ENCODE peak calls at places on chromosomes 4 and X, in ten cellular contexts. One of them, this sample, is unnamed.
A peak's percentile ranks its signal among the peaks of the same experiment; 100 is the strongest.

GRCh38 chr4:107835409-107835808 is 10.7 kb downstream of the SGMS2 start:
- DNase-seq in tibial nerve: no peak
- DNase-seq in suprapubic skin: no peak
- DNase-seq in prostate gland: no peak
- DNase-seq in right lobe of liver: no peak
- DNase-seq in IMR-90: peak; percentile 62
- DNase-seq in testis: no peak
- DNase-seq in GM12878: no peak
- DNase-seq in esophagus muscularis mucosa: no peak
- DNase-seq in transverse colon: no peak
- DNase-seq in this sample: no peak

GRCh38 chr4:7332216-7333023 is 102.3 kb downstream of the PSAPL1 start:
- DNase-seq in tibial nerve: peak; percentile 70
- DNase-seq in IMR-90: peak; percentile 71
- DNase-seq in suprapubic skin: no peak
- DNase-seq in esophagus muscularis mucosa: no peak
- DNase-seq in transverse colon: peak; percentile 27
- DNase-seq in GM12878: no peak
- DNase-seq in prostate gland: no peak
- DNase-seq in right lobe of liver: no peak
- DNase-seq in testis: peak; percentile 89
- DNase-seq in this sample: peak; percentile 31

GRCh38 chr4:53490965-53491622 is 100.2 kb downstream of the LNX1 start:
- DNase-seq in esophagus muscularis mucosa: no peak
- DNase-seq in transverse colon: peak; percentile 30
- DNase-seq in testis: peak; percentile 61
- DNase-seq in tibial nerve: peak; percentile 74
- DNase-seq in right lobe of liver: no peak
- DNase-seq in GM12878: no peak
- DNase-seq in prostate gland: no peak
- DNase-seq in suprapubic skin: no peak
- DNase-seq in IMR-90: peak; percentile 93
- DNase-seq in this sample: peak; percentile 57

GRCh38 chrX:11770320-11770719 is 12.3 kb downstream of the MSL3 start:
- DNase-seq in prostate gland: peak; percentile 14
- DNase-seq in tibial nerve: no peak
- DNase-seq in suprapubic skin: no peak
- DNase-seq in transverse colon: peak; percentile 28
- DNase-seq in testis: peak; percentile 34
- DNase-seq in esophagus muscularis mucosa: no peak
- DNase-seq in GM12878: peak; percentile 68
- DNase-seq in IMR-90: peak; percentile 63
- DNase-seq in right lobe of liver: no peak
- DNase-seq in this sample: peak; percentile 38

GRCh38 chr4:39834269-39834668 is 136.3 kb downstream of the UBE2K start:
- DNase-seq in testis: no peak
- DNase-seq in GM12878: no peak
- DNase-seq in suprapubic skin: no peak
- DNase-seq in tibial nerve: no peak
- DNase-seq in transverse colon: no peak
- DNase-seq in IMR-90: no peak
- DNase-seq in esophagus muscularis mucosa: no peak
- DNase-seq in prostate gland: no peak
- DNase-seq in right lobe of liver: no peak
- DNase-seq in this sample: no peak

GRCh38 chr4:74534121-74534520 is 89.2 kb downstream of the AREG start:
- DNase-seq in transverse colon: no peak
- DNase-seq in esophagus muscularis mucosa: no peak
- DNase-seq in right lobe of liver: no peak
- DNase-seq in prostate gland: no peak
- DNase-seq in testis: no peak
- DNase-seq in suprapubic skin: no peak
- DNase-seq in IMR-90: no peak
- DNase-seq in GM12878: no peak
- DNase-seq in tibial nerve: no peak
- DNase-seq in this sample: no peak

GRCh38 chr4:150123982-150124670 is 45.9 kb downstream of the DCLK2 start:
- DNase-seq in suprapubic skin: no peak
- DNase-seq in prostate gland: no peak
- DNase-seq in GM12878: no peak
- DNase-seq in right lobe of liver: no peak
- DNase-seq in transverse colon: no peak
- DNase-seq in IMR-90: no peak
- DNase-seq in esophagus muscularis mucosa: no peak
- DNase-seq in tibial nerve: no peak
- DNase-seq in testis: no peak
- DNase-seq in this sample: no peak

GRCh38 chrX:23902419-23902818 is 5.3 kb downstream of the APOO start:
- DNase-seq in esophagus muscularis mucosa: no peak
- DNase-seq in transverse colon: no peak
- DNase-seq in right lobe of liver: no peak
- DNase-seq in tibial nerve: no peak
- DNase-seq in IMR-90: peak; percentile 73
- DNase-seq in testis: no peak
- DNase-seq in prostate gland: peak; percentile 22
- DNase-seq in suprapubic skin: no peak
- DNase-seq in GM12878: no peak
- DNase-seq in this sample: no peak

GRCh38 chr4:105471566-105472176 is 2.2 kb downstream of the PPA2 start:
- DNase-seq in prostate gland: peak; percentile 79
- DNase-seq in transverse colon: peak; percentile 78
- DNase-seq in tibial nerve: peak; percentile 86
- DNase-seq in right lobe of liver: peak; percentile 43
- DNase-seq in GM12878: peak; percentile 66
- DNase-seq in esophagus muscularis mucosa: peak; percentile 93
- DNase-seq in IMR-90: peak; percentile 79
- DNase-seq in suprapubic skin: peak; percentile 82
- DNase-seq in testis: peak; percentile 77
- DNase-seq in this sample: peak; percentile 81

GRCh38 chr4:3770323-3771166 is 4.4 kb downstream of the ADRA2C start:
- DNase-seq in tibial nerve: no peak
- DNase-seq in transverse colon: no peak
- DNase-seq in esophagus muscularis mucosa: no peak
- DNase-seq in testis: no peak
- DNase-seq in IMR-90: no peak
- DNase-seq in GM12878: no peak
- DNase-seq in right lobe of liver: no peak
- DNase-seq in suprapubic skin: no peak
- DNase-seq in prostate gland: no peak
- DNase-seq in this sample: no peak

GRCh38 chr4:3767569-3768288 is 1.5 kb downstream of the ADRA2C start:
- DNase-seq in IMR-90: no peak
- DNase-seq in suprapubic skin: no peak
- DNase-seq in transverse colon: peak; percentile 15
- DNase-seq in testis: peak; percentile 27
- DNase-seq in right lobe of liver: peak; percentile 45
- DNase-seq in GM12878: no peak
- DNase-seq in prostate gland: no peak
- DNase-seq in tibial nerve: no peak
- DNase-seq in esophagus muscularis mucosa: no peak
- DNase-seq in this sample: no peak

GRCh38 chr4:3766791-3767561 is 791 bp downstream of the ADRA2C start:
- DNase-seq in right lobe of liver: no peak
- DNase-seq in transverse colon: no peak
- DNase-seq in tibial nerve: no peak
- DNase-seq in suprapubic skin: no peak
- DNase-seq in IMR-90: no peak
- DNase-seq in esophagus muscularis mucosa: no peak
- DNase-seq in testis: peak; percentile 63
- DNase-seq in prostate gland: no peak
- DNase-seq in GM12878: no peak
- DNase-seq in this sample: no peak

GRCh38 chr4:3769642-3770184 is 3.5 kb downstream of the ADRA2C start:
- DNase-seq in tibial nerve: no peak
- DNase-seq in esophagus muscularis mucosa: no peak
- DNase-seq in IMR-90: no peak
- DNase-seq in right lobe of liver: no peak
- DNase-seq in prostate gland: no peak
- DNase-seq in suprapubic skin: no peak
- DNase-seq in testis: no peak
- DNase-seq in transverse colon: no peak
- DNase-seq in GM12878: no peak
- DNase-seq in this sample: no peak

GRCh38 chr4:3768842-3769641 is 2.9 kb downstream of the ADRA2C start:
- DNase-seq in IMR-90: no peak
- DNase-seq in prostate gland: no peak
- DNase-seq in testis: no peak
- DNase-seq in esophagus muscularis mucosa: no peak
- DNase-seq in GM12878: no peak
- DNase-seq in suprapubic skin: no peak
- DNase-seq in tibial nerve: no peak
- DNase-seq in transverse colon: no peak
- DNase-seq in right lobe of liver: no peak
- DNase-seq in this sample: no peak
- H3K27me3 ChIP-seq in IMR-90: peaks cover 77% of the 10 kb centered on the region
- H3K27me3 ChIP-seq in prostate gland: peaks cover 6% of the 10 kb centered on the region
- H3K27me3 ChIP-seq in testis: no peaks in the 10 kb centered on the region
- H3K27me3 ChIP-seq in esophagus muscularis mucosa: peaks cover 91% of the 10 kb centered on the region
- H3K27me3 ChIP-seq in GM12878: no peaks in the 10 kb centered on the region
- H3K27me3 ChIP-seq in suprapubic skin: peaks cover 76% of the 10 kb centered on the region
- H3K27me3 ChIP-seq in tibial nerve: peaks cover 26% of the 10 kb centered on the region
- H3K27me3 ChIP-seq in transverse colon: peaks cover 66% of the 10 kb centered on the region
- H3K27me3 ChIP-seq in right lobe of liver: no peaks in the 10 kb centered on the region
- H3K27me3 ChIP-seq in this sample: no peaks in the 10 kb centered on the region

GRCh38 chrX:15675490-15675921 is 10.9 kb upstream of the CLTRN start:
- DNase-seq in prostate gland: peak; percentile 68
- DNase-seq in testis: peak; percentile 86
- DNase-seq in suprapubic skin: peak; percentile 82
- DNase-seq in IMR-90: no peak
- DNase-seq in tibial nerve: peak; percentile 71
- DNase-seq in GM12878: no peak
- DNase-seq in esophagus muscularis mucosa: peak; percentile 95
- DNase-seq in right lobe of liver: peak; percentile 87
- DNase-seq in transverse colon: peak; percentile 91
- DNase-seq in this sample: peak; percentile 92
- TF ChIP-seq POLR2A in prostate gland: peak; percentile 41
- TF ChIP-seq POLR2A in testis: peak; percentile 24
- TF ChIP-seq POLR2A in suprapubic skin: no peak
- TF ChIP-seq POLR2A in IMR-90: peak; percentile 25
- TF ChIP-seq POLR2A in tibial nerve: peak; percentile 47
- TF ChIP-seq POLR2A in GM12878: no peak
- TF ChIP-seq POLR2A in esophagus muscularis mucosa: no peak
- TF ChIP-seq POLR2A in right lobe of liver: no peak
- TF ChIP-seq POLR2A in transverse colon: no peak
- TF ChIP-seq POLR2A in this sample: no peak

DNA sequence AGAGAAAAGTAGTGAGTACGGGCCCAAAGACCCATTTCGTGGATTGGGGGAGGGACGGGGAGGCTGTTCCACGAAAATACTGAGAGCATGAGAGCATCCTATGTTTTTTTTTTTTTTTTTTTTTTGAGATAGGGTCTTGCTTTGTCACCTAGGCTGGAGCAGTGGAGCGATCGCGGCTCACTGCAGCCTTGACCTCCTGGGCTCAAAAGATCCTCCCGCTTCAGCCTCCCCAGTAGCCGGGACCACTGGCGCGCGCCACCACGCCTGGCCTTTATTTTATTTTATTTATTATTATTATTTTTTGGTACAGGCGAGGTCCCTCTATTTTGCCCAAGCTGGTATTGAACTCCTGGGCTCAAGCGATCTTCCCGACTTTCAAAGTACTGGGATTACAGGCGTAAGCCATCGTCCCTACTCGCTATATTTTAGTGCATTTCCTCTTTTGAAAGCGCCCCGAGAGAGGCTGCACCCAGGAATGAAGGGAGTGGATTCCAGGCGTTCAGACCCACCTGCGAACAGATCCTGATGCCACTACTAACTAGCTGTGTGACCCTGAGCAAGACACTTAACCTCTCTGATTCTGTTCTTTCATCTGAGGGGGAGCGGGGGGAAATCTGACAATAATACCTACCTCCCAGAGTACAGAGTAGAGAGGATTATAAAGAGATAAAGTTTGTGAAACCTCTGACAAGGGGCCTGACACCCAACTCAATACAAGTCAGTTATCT is 5.4 kb upstream of the MSX1 start:
- DNase-seq in suprapubic skin: no peak
- DNase-seq in transverse colon: no peak
- DNase-seq in IMR-90: no peak
- DNase-seq in right lobe of liver: no peak
- DNase-seq in esophagus muscularis mucosa: no peak
- DNase-seq in GM12878: no peak
- DNase-seq in prostate gland: no peak
- DNase-seq in tibial nerve: no peak
- DNase-seq in testis: no peak
- DNase-seq in this sample: no peak
- H3K27me3 ChIP-seq in suprapubic skin: peaks cover 96% of the 10 kb centered on the region
- H3K27me3 ChIP-seq in transverse colon: peaks cover 99% of the 10 kb centered on the region
- H3K27me3 ChIP-seq in IMR-90: peaks cover 45% of the 10 kb centered on the region
- H3K27me3 ChIP-seq in right lobe of liver: peaks cover 44% of the 10 kb centered on the region
- H3K27me3 ChIP-seq in esophagus muscularis mucosa: peaks cover 99% of the 10 kb centered on the region
- H3K27me3 ChIP-seq in GM12878: peaks cover 27% of the 10 kb centered on the region
- H3K27me3 ChIP-seq in prostate gland: peaks cover 30% of the 10 kb centered on the region
- H3K27me3 ChIP-seq in tibial nerve: peaks cover 98% of the 10 kb centered on the region
- H3K27me3 ChIP-seq in testis: peaks cover 14% of the 10 kb centered on the region
- H3K27me3 ChIP-seq in this sample: no peaks in the 10 kb centered on the region

DNA sequence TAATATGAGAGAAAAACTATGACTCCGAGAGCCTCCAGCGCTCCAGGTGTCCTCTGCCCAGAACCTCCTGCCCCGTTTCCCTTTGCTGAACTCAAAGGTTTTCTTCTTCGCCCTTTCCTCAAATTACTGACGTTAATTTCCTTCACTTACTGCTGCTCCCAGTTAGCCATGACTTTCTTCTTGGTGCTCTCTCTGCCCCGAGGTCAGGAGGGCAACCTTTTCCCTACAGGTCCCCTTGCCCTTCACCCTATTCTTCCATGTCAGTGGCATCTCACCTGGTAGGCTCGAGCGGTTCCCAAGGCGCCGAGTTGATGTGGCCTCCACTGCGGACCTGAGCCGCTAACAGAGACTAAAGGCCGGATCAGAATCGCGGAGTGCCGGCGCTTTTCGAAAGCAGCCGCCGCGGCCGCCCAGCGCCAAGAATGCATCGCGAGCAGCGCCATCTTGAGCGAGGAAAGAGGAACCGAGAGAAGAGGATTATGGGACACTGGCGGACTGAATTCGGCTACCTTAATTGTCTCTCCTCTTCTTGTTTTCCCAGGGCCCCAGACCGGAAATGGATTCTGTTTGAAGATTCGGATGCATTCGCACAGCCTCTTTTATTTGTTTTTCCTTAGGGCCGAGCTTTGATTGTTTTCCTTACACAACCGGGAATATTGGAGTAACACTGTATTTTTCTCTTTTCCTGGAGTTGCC is at the start of gene ABCB7:
- DNase-seq in esophagus muscularis mucosa: no peak
- DNase-seq in GM12878: peak; percentile 34
- DNase-seq in prostate gland: peak; percentile 70
- DNase-seq in IMR-90: peak; percentile 67
- DNase-seq in testis: peak; percentile 84
- DNase-seq in tibial nerve: peak; percentile 50
- DNase-seq in suprapubic skin: peak; percentile 74
- DNase-seq in right lobe of liver: peak; percentile 37
- DNase-seq in transverse colon: peak; percentile 68
- DNase-seq in this sample: peak; percentile 69
- TF ChIP-seq POLR2A in esophagus muscularis mucosa: no peak
- TF ChIP-seq POLR2A in GM12878: peak; percentile 84
- TF ChIP-seq POLR2A in prostate gland: no peak
- TF ChIP-seq POLR2A in IMR-90: no peak
- TF ChIP-seq POLR2A in testis: no peak
- TF ChIP-seq POLR2A in tibial nerve: no peak
- TF ChIP-seq POLR2A in suprapubic skin: no peak
- TF ChIP-seq POLR2A in right lobe of liver: peak; percentile 40
- TF ChIP-seq POLR2A in transverse colon: peak; percentile 40
- TF ChIP-seq POLR2A in this sample: no peak

This sample was measured in body of pancreas.